ENCODE peak calls at places on chromosomes 4 and X, in five cellular contexts. S is GF-D8; O is LoVo; R is RPMI7951; Y is activated CD4-positive, CD25-positive, alpha-beta regulatory T cell. W is an unnamed sample.
A peak's percentile ranks its signal among the peaks of the same experiment; 100 is the strongest.

GRCh38 chr4:5474756-5475155 is 233.6 kb downstream of the EVC2 start:
- DNase-seq in Y (no peak), R (peak; percentile 30), O (no peak), S (no peak), W (no peak)

GRCh38 chr4:185039508-185040273 is 21.4 kb downstream of the HELT start:
- DNase-seq in O (peak; percentile 75), R (peak; percentile 69), S (peak; percentile 39), Y (peak; percentile 9), W (peak; percentile 56)

GRCh38 chr4:80434238-80434637 is 98.7 kb downstream of the CFAP299 start:
- DNase-seq in S (no peak), O (no peak), R (no peak), Y (no peak), W (no peak)

GRCh38 chr4:921830-922331 is 10.2 kb downstream of the GAK start:
- DNase-seq in R (no peak), S (no peak), Y (no peak), O (no peak), W (no peak)

GRCh38 chrX:119791437-119792231 is at the start of gene RPL39:
- DNase-seq in O (peak; percentile 82), Y (peak; percentile 59), R (peak; percentile 85), S (peak; percentile 71), W (peak; percentile 86)

GRCh38 chr4:168942985-168943384 is 67.1 kb downstream of the CBR4 start:
- DNase-seq in S (no peak), R (peak; percentile 15), O (no peak), Y (no peak), W (no peak)

GRCh38 chr4:88284378-88285234 is at the start of gene PPM1K:
- DNase-seq in R (peak; percentile 98), S (peak; percentile 94), O (peak; percentile 99), Y (peak; percentile 99), W (peak; percentile 98)

GRCh38 chr4:127936974-127937373 is 28.0 kb downstream of the MFSD8 start:
- DNase-seq in R (peak; percentile 1), Y (no peak), S (no peak), O (no peak), W (no peak)

GRCh38 chr4:7263166-7263565 is 70.8 kb downstream of the SORCS2 start:
- DNase-seq in S (no peak), Y (no peak), O (no peak), R (no peak), W (no peak)

GRCh38 chrX:42107495-42108139 is 184.3 kb upstream of the CASK start:
- DNase-seq in R (no peak), Y (no peak), O (no peak), S (no peak), W (no peak)

GRCh38 chrX:29935455-29935854 is 279.9 kb upstream of the MAGEB2 start:
- DNase-seq in R (no peak), O (no peak), Y (no peak), S (no peak), W (no peak)

W was measured in small intestine.